ENCODE peak calls at places on chromosomes 1 and 21, in four cellular contexts. J is GM12878, K is GM12891, L is K562. R is an unnamed sample.

GRCh38 chr1:229694053-229694693 is 68.1 kb downstream of the URB2 start:
- DNase-seq in J (no peak), K (no peak), L (no peak), R (no peak)

GRCh38 chr1:207619833-207620572 is 24.9 kb upstream of the CR1L start:
- DNase-seq in K (peak; percentile 30), L (peak; percentile 68), J (no peak), R (peak; percentile 38)

GRCh38 chr1:111602302-111602701 is 17.3 kb upstream of the RAP1A start:
- DNase-seq in J (no peak), L (no peak), K (no peak), R (no peak)

GRCh38 chr1:235442788-235443429 is 61.3 kb downstream of the B3GALNT2 start:
- DNase-seq in K (no peak), J (no peak), L (peak; percentile 44), R (no peak)

GRCh38 chr1:13992489-13993285 is 292.7 kb downstream of the PRDM2 start:
- DNase-seq in J (no peak), K (no peak), L (no peak), R (no peak)

GRCh38 chr1:12124693-12125421 is 41.9 kb upstream of the TNFRSF1B start:
- DNase-seq in K (no peak), J (no peak), L (peak; percentile 77), R (peak; percentile 83)

GRCh38 chr21:32298148-32298559 is 501 bp upstream of the MRAP start:
- DNase-seq in K (no peak), J (no peak), L (no peak), R (no peak)

GRCh38 chr1:165598676-165599059 is 32.4 kb upstream of the MGST3 start:
- DNase-seq in L (peak; percentile 14), J (no peak), K (no peak), R (no peak)

GRCh38 chr1:203597386-203598040 is 29.1 kb upstream of the ATP2B4 start:
- DNase-seq in L (no peak), K (no peak), J (no peak), R (no peak)

GRCh38 chr1:9867408-9868243 is 42.4 kb downstream of the CTNNBIP1 start:
- DNase-seq in L (peak; percentile 92), K (peak; percentile 81), J (peak; percentile 36), R (peak; percentile 78)

GRCh38 chr21:42404534-42404933 is 832 bp downstream of the UBASH3A start:
- DNase-seq in K (no peak), J (no peak), L (no peak), R (no peak)

GRCh38 chr1:55138740-55139283 is 76.4 kb downstream of the USP24 start:
- DNase-seq in J (no peak), K (no peak), L (no peak), R (peak; percentile 10)

GRCh38 chr1:235275223-235275622 is 52.8 kb downstream of the ARID4B start:
- DNase-seq in J (peak; percentile 55), L (no peak), K (peak; percentile 33), R (peak; percentile 23)

GRCh38 chr1:246588322-246588721 is 22.1 kb downstream of the CNST start:
- DNase-seq in K (no peak), L (no peak), J (no peak), R (no peak)

GRCh38 chr1:57908471-57908870 is 484.6 kb upstream of the DAB1 start:
- DNase-seq in J (no peak), K (no peak), L (no peak), R (no peak)

GRCh38 chr1:188669715-188670114 is 1807.9 kb downstream of the BRINP3 start:
- DNase-seq in L (no peak), K (no peak), J (no peak), R (no peak)

GRCh38 chr1:59076612-59077011 is 220.3 kb upstream of the FGGY start:
- DNase-seq in L (peak; percentile 12), K (no peak), J (no peak), R (no peak)

GRCh38 chr1:36752891-36753361 is 270.2 kb upstream of the CSF3R start:
- DNase-seq in K (no peak), J (no peak), L (no peak), R (no peak)

GRCh38 chr1:110136911-110137310 is 13.4 kb upstream of the SLC6A17 start:
- DNase-seq in J (no peak), K (no peak), L (peak; percentile 33), R (no peak)

GRCh38 chr21:19557046-19557445 is 1153.5 kb upstream of the TMPRSS15 start:
- DNase-seq in K (no peak), L (no peak), J (no peak), R (no peak)

GRCh38 chr1:42214447-42214871 is 49.9 kb upstream of the GUCA2A start:
- DNase-seq in L (no peak), K (no peak), J (no peak), R (peak; percentile 33)

GRCh38 chr1:168084396-168085231 is 52.1 kb downstream of the GPR161 start:
- DNase-seq in J (no peak), L (peak; percentile 91), K (peak; percentile 71), R (peak; percentile 69)

GRCh38 chr1:8431028-8431427 is 113.1 kb downstream of the SLC45A1 start:
- DNase-seq in J (no peak), K (no peak), L (no peak), R (peak; percentile 58)

DNA sequence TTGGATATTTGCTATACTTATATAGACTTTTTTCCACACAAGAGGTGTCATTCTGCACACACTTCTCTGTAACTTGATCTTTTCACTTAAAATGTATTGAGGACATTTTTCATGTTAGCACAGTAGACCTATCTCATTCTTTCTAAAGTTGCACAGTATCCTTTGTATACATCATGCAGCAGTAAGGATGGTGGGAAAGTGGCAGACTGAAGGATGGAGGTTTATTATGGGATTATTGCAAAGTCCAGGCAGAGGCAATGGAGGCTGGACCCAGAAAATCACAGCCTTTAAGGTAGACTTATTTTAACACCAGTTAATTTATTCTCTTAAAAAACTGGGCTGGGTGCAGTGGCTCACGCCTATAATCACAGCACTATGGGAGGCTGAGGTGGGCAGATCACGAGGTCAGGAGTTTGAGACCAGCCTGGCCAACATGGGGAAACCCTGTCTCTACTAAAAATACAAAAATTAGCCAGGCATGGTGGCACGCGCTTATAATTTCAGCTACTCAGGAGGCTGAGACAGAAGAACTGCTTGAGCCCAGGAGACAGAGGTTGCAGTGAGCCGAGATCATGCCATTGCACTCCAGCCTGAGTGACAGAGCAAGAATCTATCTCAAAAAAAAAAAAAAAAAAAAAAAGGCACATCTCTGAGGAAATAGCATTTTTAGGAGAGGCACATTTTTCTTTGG is 25.8 kb downstream of the SLAMF1 start:
- DNase-seq in J (no peak), K (no peak), L (no peak), R (no peak)
- TF ChIP-seq SPI1 in J (no peak), K (no peak), L (no peak), R (no peak)

GRCh38 chr1:228156941-228157351 is 7.2 kb downstream of the GJC2 start:
- DNase-seq in J (no peak), K (no peak), L (no peak), R (no peak)
- TF ChIP-seq SPI1 in J (no peak), K (no peak), L (no peak), R (no peak)

GRCh38 chr1:1900883-1901640 is 10.2 kb upstream of the GNB1 start:
- DNase-seq in K (no peak), L (no peak), J (no peak), R (no peak)
- TF ChIP-seq SPI1 in K (no peak), L (no peak), J (no peak), R (no peak)

GRCh38 chr1:192477630-192478029 is 97.9 kb upstream of the RGS1 start:
- DNase-seq in J (peak; percentile 17), K (no peak), L (no peak), R (no peak)

GRCh38 chr1:192475329-192475728 is 100.2 kb upstream of the RGS1 start:
- DNase-seq in K (no peak), J (no peak), L (no peak), R (no peak)

GRCh38 chr1:192475970-192476369 is 99.6 kb upstream of the RGS1 start:
- DNase-seq in L (no peak), J (no peak), K (no peak), R (no peak)

GRCh38 chr1:192476802-192477298 is 98.7 kb upstream of the RGS1 start:
- DNase-seq in K (no peak), J (peak; percentile 34), L (no peak), R (peak; percentile 11)

GRCh38 chr1:192474080-192474683 is 101.4 kb upstream of the RGS1 start:
- DNase-seq in K (no peak), L (peak; percentile 50), J (no peak), R (no peak)
- TF ChIP-seq SPI1 in K (no peak), L (no peak), J (no peak), R (no peak)

GRCh38 chr1:46735708-46736324 is 16.9 kb upstream of the EFCAB14 start:
- DNase-seq in J (no peak), K (no peak), L (peak; percentile 60), R (peak; percentile 35)
- TF ChIP-seq SPI1 in J (peak; percentile 88), K (peak; percentile 90), L (peak; percentile 98), R (peak; percentile 96)

GRCh38 chr1:214540324-214540723 is 11.1 kb downstream of the PTPN14 start:
- DNase-seq in L (no peak), K (no peak), J (no peak), R (no peak)
- TF ChIP-seq SPI1 in L (no peak), K (no peak), J (no peak), R (no peak)

GRCh38 chr1:17120962-17121837 is 1.9 kb upstream of the PADI2 start:
- DNase-seq in K (no peak), J (no peak), L (peak; percentile 33), R (peak; percentile 27)
- TF ChIP-seq SPI1 in K (no peak), J (no peak), L (no peak), R (no peak)

GRCh38 chr1:52057245-52057644 is 1.1 kb downstream of the BTF3L4 start:
- DNase-seq in L (no peak), J (no peak), K (no peak), R (peak; percentile 42)
- TF ChIP-seq SPI1 in L (no peak), J (no peak), K (no peak), R (peak; percentile 47)

GRCh38 chr1:2290595-2291510 is 62.7 kb downstream of the SKI start:
- DNase-seq in K (no peak), J (peak; percentile 50), L (no peak), R (peak; percentile 97)
- TF ChIP-seq SPI1 in K (peak; percentile 91), J (peak; percentile 88), L (peak; percentile 94), R (peak; percentile 99)

GRCh38 chr21:22758478-22758877 is 1760.3 kb downstream of the NCAM2 start:
- DNase-seq in L (no peak), K (no peak), J (no peak), R (no peak)
- TF ChIP-seq SPI1 in L (no peak), K (no peak), J (no peak), R (no peak)